ENCODE peak calls at places on chromosomes 11 and 22, in nine cellular contexts. H is fibroblast of lung, T is sigmoid colon, N is psoas muscle, U is spleen, D is RWPE1, P is right atrium auricular region, O is astrocyte, C is endothelial cell. S is an unnamed sample.

GRCh38 chr22:45717787-45718186 is 46.2 kb downstream of the ATXN10 start:
- DNase-seq in U (no peak), D (peak; percentile 34), C (no peak), P (no peak), T (no peak), N (no peak), O (peak; percentile 82), H (peak; percentile 85), S (no peak)

GRCh38 chr22:37747090-37747714 is 50.4 kb downstream of the TRIOBP start:
- DNase-seq in N (no peak), P (no peak), C (peak; percentile 67), D (no peak), H (peak; percentile 47), T (peak; percentile 84), U (no peak), O (peak; percentile 27), S (no peak)

GRCh38 chr22:47039356-47039755 is 276.9 kb downstream of the TBC1D22A start:
- DNase-seq in N (no peak), P (no peak), O (no peak), C (no peak), H (no peak), U (no peak), T (no peak), D (no peak), S (no peak)

GRCh38 chr11:27839226-27839913 is 139.1 kb upstream of the BDNF start:
- DNase-seq in O (peak; percentile 19), D (peak; percentile 9), U (no peak), T (no peak), N (no peak), P (no peak), H (peak; percentile 27), C (no peak), S (no peak)

GRCh38 chr11:117328414-117329010 is 858 bp downstream of the CEP164 start:
- DNase-seq in T (peak; percentile 83), O (peak; percentile 49), H (peak; percentile 56), P (peak; percentile 72), U (peak; percentile 60), C (no peak), N (no peak), D (no peak), S (no peak)

GRCh38 chr11:100512475-100512874 is 174.6 kb upstream of the ARHGAP42 start:
- DNase-seq in H (no peak), N (no peak), C (no peak), T (no peak), O (no peak), U (no peak), P (no peak), D (peak; percentile 63), S (no peak)

GRCh38 chr11:9947231-9947864 is 283.5 kb downstream of the SWAP70 start:
- DNase-seq in C (no peak), H (no peak), P (no peak), D (no peak), N (no peak), T (no peak), O (no peak), U (no peak), S (no peak)

GRCh38 chr11:33773399-33774355 is 643 bp downstream of the FBXO3 start:
- DNase-seq in H (peak; percentile 25), P (no peak), T (peak; percentile 66), U (peak; percentile 93), D (peak; percentile 26), N (no peak), C (no peak), O (no peak), S (no peak)

GRCh38 chr22:20463324-20464095 is 25.9 kb upstream of the SCARF2 start:
- DNase-seq in N (peak; percentile 77), U (peak; percentile 88), H (no peak), P (no peak), D (no peak), T (no peak), C (no peak), O (no peak), S (peak; percentile 21)

GRCh38 chr11:102287963-102288744 is 29.1 kb upstream of the BIRC3 start:
- DNase-seq in U (no peak), D (peak; percentile 68), C (peak; percentile 46), O (peak; percentile 52), P (no peak), H (peak; percentile 70), N (no peak), T (no peak), S (no peak)

GRCh38 chr11:112519749-112520148 is 259.1 kb upstream of the PLET1 start:
- DNase-seq in N (no peak), T (no peak), U (no peak), D (no peak), P (no peak), H (no peak), O (no peak), C (no peak), S (no peak)

GRCh38 chr11:106601637-106602297 is 416.5 kb downstream of the GUCY1A2 start:
- DNase-seq in N (no peak), C (no peak), P (no peak), H (no peak), U (no peak), D (no peak), T (no peak), O (no peak), S (no peak)

GRCh38 chr11:125514336-125515101 is 18.5 kb upstream of the FEZ1 start:
- DNase-seq in O (peak; percentile 85), N (no peak), T (no peak), P (no peak), C (no peak), H (peak; percentile 86), U (no peak), D (peak; percentile 71), S (no peak)

GRCh38 chr11:67022961-67023956 is at the start of gene SYT12:
- DNase-seq in C (no peak), T (no peak), H (peak; percentile 45), N (no peak), U (no peak), P (no peak), D (no peak), O (no peak), S (no peak)

GRCh38 chr11:44950036-44950624 is 553 bp downstream of the TP53I11 start:
- DNase-seq in P (no peak), U (peak; percentile 91), T (no peak), C (peak; percentile 56), D (no peak), O (no peak), N (peak; percentile 71), H (no peak), S (no peak)

GRCh38 chr11:1453611-1454386 is 32.8 kb downstream of the MOB2 start:
- DNase-seq in N (no peak), H (no peak), O (no peak), U (no peak), P (no peak), C (peak; percentile 37), T (peak; percentile 84), D (peak; percentile 56), S (no peak)
- TF ChIP-seq CTCF in N (peak; percentile 35), H (no peak), O (no peak), U (no peak), P (no peak), C (no peak), T (peak; percentile 21), D (peak; percentile 26), S (peak; percentile 42)

DNA sequence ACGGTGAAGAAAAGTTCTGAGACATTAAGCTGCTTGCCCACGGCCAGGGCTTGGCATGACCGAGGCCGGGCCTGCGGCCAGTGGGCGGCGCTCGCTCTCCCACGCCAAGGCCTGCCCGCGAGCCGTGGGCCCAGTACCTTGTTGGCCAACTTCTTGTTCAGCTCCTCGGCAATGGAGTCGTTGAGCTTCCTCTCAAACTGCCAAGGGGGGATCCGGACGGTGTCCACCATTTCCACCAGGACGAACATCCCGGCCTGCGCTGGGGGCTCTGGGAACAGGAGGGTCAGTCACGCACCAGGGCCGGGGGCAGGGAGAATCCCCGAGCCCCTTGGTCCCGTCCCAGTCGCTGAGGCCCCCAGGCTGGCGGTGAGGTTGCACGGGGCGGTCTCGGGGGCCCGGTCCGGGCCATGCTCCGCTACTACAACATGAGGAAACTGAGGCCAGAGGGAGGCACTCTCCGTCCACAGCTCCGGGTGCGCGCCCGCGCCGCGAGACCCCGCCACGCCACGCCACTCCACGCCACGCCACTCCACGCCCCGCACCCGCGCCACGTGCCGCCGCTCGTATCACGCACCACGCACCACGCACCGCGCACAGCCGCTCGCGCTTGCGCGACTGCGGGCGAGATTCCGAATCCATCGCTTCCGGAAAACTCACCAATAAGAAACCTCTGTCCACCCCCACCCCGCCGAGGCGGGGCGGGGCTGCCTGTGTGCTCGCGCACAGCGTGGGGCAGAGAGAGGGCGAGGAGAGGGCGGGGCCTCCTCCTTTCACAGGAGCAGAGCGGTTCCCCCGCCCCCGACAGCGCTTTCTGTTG is at the start of gene POLR3H:
- DNase-seq in C (peak; percentile 96), P (peak; percentile 98), D (peak; percentile 90), T (peak; percentile 99), O (peak; percentile 90), U (peak; percentile 99), N (peak; percentile 99), H (peak; percentile 97), S (peak; percentile 99)
- TF ChIP-seq CTCF in C (peak; percentile 11), P (peak; percentile 55), D (peak; percentile 85), T (peak; percentile 55), O (peak; percentile 50), U (peak; percentile 48), N (peak; percentile 51), H (peak; percentile 66), S (peak; percentile 86)

DNA sequence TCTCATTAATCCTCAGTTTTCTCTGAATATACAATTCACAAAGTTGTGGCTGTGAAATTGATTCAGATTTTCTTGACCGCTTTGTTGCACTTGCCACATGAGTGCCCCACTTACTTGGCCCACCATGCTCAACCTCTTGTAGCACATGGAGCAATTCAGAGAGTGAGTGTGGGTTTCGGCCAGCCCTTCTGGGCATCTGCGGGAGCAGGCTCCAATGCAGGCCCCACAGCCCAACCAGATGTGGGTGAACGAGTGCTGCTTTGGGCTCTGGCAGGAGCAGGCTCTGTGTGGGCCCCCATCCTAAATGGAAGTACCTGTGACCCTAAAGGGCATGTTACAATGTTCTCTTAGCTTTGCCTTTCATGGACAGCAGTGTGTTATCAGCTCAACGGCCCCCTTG is 2338.6 kb downstream of the LRRC4C start:
- DNase-seq in O (no peak), D (no peak), P (no peak), N (no peak), U (no peak), H (no peak), T (no peak), C (no peak), S (no peak)
- TF ChIP-seq CTCF in O (no peak), D (no peak), P (no peak), N (no peak), U (no peak), H (no peak), T (no peak), C (no peak), S (no peak)

DNA sequence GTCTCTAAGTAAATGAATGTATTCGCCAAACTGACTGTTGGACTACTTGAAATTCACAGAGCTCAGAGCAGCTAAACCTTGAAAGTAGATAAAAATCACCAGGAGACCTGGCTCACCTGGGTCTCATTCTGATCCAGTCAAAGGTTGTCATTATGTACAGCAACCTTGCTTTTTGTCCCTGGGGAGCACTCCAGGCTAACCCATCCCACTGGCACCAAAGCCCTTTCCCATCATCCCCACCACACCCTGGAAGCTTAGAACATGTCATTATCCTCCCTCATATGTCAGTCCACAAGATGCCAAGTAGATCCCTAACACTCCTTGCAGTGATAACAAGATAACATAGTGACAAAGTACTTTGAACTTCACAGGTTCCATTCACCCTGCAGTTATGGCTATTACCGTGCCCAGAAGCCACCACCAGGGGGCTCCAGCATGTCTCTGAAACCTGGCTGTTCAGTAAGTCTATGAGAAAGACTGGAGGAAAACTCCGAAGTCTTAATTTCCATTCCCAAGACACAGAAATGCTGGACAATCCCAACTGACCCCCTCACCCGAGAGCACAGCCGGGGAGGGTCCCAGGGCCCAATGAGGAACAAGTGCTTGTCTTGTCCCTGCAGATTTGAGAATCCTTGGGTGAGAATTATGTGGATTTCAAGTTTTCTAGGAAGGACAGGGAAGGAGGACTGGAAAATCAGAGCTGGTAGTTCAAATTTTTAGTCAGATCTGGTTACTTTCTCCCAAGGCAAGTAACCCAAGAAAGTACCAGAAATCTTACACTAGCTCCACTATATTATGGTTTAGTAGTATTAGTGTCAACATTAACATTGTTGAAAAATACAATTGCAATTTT is 43.0 kb upstream of the USP47 start:
- DNase-seq in O (peak; percentile 46), U (peak; percentile 92), H (peak; percentile 63), P (peak; percentile 89), D (peak; percentile 72), N (peak; percentile 90), C (peak; percentile 86), T (peak; percentile 92), S (no peak)
- TF ChIP-seq CTCF in O (peak; percentile 96), U (peak; percentile 33), H (peak; percentile 99), P (peak; percentile 89), D (peak; percentile 83), N (peak; percentile 72), C (peak; percentile 91), T (peak; percentile 61), S (peak; percentile 82)